ENCODE peak calls at places on chromosomes 13 and 19, in five cellular contexts. C is OCI-LY7, P is left ventricle myocardium inferior, A is AG04450, F is uterus. T is an unnamed sample.

GRCh38 chr13:87671031-87671823 is at the start of gene SLITRK5:
- DNase-seq in C (peak; percentile 93), P (peak; percentile 67), A (no peak), F (no peak), T (peak; percentile 53)

GRCh38 chr13:82747948-82748347 is 1134.3 kb downstream of the SLITRK1 start:
- DNase-seq in C (no peak), P (no peak), A (peak; percentile 27), F (no peak), T (peak; percentile 36)

GRCh38 chr13:83798731-83799130 is 83.5 kb downstream of the SLITRK1 start:
- DNase-seq in C (no peak), P (no peak), A (no peak), F (no peak), T (peak; percentile 64)

GRCh38 chr19:41030651-41031050 is 39.6 kb downstream of the CYP2B6 start:
- DNase-seq in C (no peak), P (no peak), A (no peak), F (no peak), T (no peak)

GRCh38 chr19:49613374-49613773 is 22.4 kb downstream of the PRR12 start:
- DNase-seq in C (no peak), P (no peak), A (no peak), F (no peak), T (no peak)

GRCh38 chr13:42495751-42496150 is 78.2 kb upstream of the TNFSF11 start:
- DNase-seq in C (no peak), P (no peak), A (no peak), F (no peak), T (no peak)

GRCh38 chr13:105084931-105085330 is 1450.5 kb downstream of the EFNB2 start:
- DNase-seq in C (no peak), P (no peak), A (no peak), F (no peak), T (no peak)

GRCh38 chr19:5985098-5985783 is 7.3 kb upstream of the RANBP3 start:
- DNase-seq in C (no peak), P (no peak), A (no peak), F (no peak), T (peak; percentile 82)

GRCh38 chr13:101152184-101152583 is 264.1 kb downstream of the NALCN start:
- DNase-seq in C (no peak), P (no peak), A (no peak), F (no peak), T (no peak)

GRCh38 chr13:73913043-73913740 is 221.0 kb downstream of the KLF12 start:
- DNase-seq in C (no peak), P (no peak), A (no peak), F (no peak), T (peak; percentile 46)

GRCh38 chr19:48418317-48419064 is 25.0 kb downstream of the GRIN2D start:
- DNase-seq in C (no peak), P (no peak), A (no peak), F (no peak), T (no peak)

GRCh38 chr19:757811-758668 is 7.1 kb downstream of the MISP start:
- DNase-seq in C (no peak), P (no peak), A (no peak), F (no peak), T (no peak)

GRCh38 chr19:10565028-10565566 is 713 bp downstream of the KRI1 start:
- DNase-seq in C (peak; percentile 82), P (no peak), A (no peak), F (no peak), T (peak; percentile 32)

DNA sequence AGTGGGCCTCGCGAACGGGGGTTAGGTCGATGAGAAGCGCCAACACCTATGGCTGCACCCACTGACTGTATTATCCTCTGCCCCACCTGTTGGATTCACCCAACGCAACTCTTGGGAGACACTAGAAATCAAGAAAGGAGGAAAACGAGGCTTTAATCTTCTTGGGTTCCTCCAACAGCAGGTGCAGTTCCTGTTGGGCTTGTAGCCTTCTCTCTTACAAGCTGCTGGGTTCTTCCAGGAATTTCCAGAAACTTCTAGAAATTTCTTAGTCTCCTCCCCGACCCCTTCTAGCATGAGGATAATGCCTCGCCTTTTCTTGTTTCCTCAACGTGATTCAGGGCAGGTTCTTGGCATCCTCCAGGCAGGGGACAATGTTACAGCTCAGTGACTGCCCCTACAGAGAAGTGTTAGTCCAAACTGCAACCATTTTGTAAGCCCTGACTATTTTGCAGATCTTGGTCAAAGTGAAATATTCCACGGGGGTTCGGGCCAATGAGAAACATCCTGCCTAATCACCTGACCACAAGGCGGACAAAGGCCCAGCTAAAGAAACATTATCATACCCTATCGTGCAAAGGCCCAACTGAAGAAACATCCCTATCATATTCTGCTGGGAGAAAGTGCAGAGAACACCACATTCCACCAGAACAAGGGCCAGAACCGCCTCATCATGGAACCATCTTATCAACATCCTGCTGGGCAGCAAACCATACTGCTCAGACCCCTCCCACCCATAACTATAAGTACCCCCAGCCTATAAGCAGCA is 598 bp upstream of the PNMA8A start:
- DNase-seq in C (no peak), P (no peak), A (no peak), F (no peak), T (no peak)
- H3K4me3 ChIP-seq in C (no peak overlapping the region), P (peak overlapping the region; percentile 69), A (peak overlapping the region; percentile 53), F (peak overlapping the region; percentile 46), T (peak overlapping the region; percentile 39)

GRCh38 chr19:43820861-43821215 is 6.3 kb upstream of the ZNF283 start:
- DNase-seq in C (no peak), P (no peak), A (no peak), F (no peak), T (no peak)
- H3K4me3 ChIP-seq in C (no peak overlapping the region), P (peak overlapping the region; percentile 70), A (peak overlapping the region; percentile 70), F (peak overlapping the region; percentile 11), T (peak overlapping the region; percentile 58)

GRCh38 chr13:32962342-32962741 is 53.9 kb upstream of the KL start:
- DNase-seq in C (no peak), P (no peak), A (no peak), F (no peak), T (no peak)

GRCh38 chr13:32951580-32951979 is 64.6 kb upstream of the KL start:
- DNase-seq in C (no peak), P (no peak), A (no peak), F (no peak), T (no peak)

GRCh38 chr13:32961724-32962123 is 54.5 kb upstream of the KL start:
- DNase-seq in C (no peak), P (no peak), A (no peak), F (no peak), T (no peak)

GRCh38 chr13:32955881-32956594 is 60.2 kb upstream of the KL start:
- DNase-seq in C (no peak), P (no peak), A (no peak), F (no peak), T (no peak)

DNA sequence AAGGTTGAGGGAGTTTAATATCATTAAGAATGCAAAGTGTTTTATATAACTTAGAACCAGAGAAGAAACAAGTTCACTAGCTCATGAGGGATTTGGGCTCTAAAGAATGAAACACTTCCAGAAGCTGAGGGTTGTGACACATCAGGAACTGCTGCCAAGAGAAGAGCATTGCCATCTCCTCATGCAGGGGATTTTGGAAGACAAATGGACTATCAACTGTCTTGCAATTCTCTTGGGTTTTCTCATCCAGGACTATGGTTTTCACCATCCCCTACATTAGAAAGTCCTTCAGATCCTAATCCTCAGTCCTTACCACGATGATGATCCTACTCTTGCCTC is 59.7 kb upstream of the KL start:
- DNase-seq in C (no peak), P (no peak), A (no peak), F (no peak), T (no peak)
- H3K4me3 ChIP-seq in C (no peak overlapping the region), P (no peak overlapping the region), A (no peak overlapping the region), F (no peak overlapping the region), T (no peak overlapping the region)

GRCh38 chr19:39265321-39265916 is 2.8 kb upstream of the IFNL2 start:
- DNase-seq in C (no peak), P (no peak), A (no peak), F (no peak), T (no peak)

GRCh38 chr19:39262496-39262895 is 5.7 kb upstream of the IFNL2 start:
- DNase-seq in C (no peak), P (no peak), A (no peak), F (no peak), T (no peak)

GRCh38 chr19:39261704-39262103 is 6.5 kb upstream of the IFNL2 start:
- DNase-seq in C (no peak), P (no peak), A (no peak), F (no peak), T (no peak)

GRCh38 chr19:39263912-39264305 is 4.3 kb upstream of the IFNL2 start:
- DNase-seq in C (no peak), P (no peak), A (no peak), F (no peak), T (no peak)

DNA sequence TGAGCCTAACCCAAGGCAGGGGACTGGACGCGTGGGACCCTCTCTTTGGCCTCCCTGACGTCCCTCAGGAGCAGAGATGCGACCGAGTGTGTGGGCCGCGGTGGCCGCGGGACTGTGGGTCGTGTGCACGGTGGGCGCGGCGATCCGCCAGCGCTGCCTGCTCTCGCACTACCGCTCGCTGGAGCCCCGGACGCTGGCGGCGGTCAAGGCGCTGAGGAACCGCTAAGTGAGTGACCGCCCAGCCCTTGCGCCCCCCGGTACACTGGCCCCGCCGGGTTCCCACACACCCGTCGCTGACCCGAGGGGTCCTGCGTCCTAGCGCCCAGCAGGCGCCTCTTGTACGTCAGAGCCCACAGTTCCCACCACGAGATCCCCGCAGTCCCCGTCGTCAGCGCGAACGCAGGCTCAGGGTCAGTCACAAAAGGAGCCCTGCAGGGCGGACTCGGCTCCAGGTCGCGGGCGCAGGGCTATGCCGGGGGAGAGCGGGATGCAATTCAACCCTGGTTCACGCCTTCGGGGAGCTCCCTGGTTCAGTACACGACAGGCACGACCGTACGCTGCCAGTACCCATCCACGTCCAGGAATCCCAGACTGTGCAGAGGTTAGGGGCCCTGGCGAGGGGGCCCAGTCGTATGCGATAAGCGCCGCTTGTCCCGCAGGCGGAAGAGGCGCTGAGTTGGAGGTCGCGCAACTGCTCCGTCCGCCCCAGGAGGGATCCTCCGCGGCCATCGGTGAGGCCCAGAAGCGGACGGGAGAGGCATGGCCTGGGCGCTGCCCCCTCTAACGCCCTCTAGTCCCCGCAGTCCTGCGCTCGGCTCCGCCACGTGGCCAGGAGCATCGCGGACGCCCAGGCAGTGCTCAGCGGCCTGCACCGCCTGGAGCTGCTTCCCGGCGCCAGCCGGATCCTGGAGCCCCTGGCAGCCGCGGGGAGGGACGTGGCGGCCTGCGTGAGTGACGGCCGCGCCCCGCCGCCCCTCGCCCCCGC is 3.6 kb upstream of the IFNL2 start:
- DNase-seq in C (no peak), P (no peak), A (no peak), F (no peak), T (peak; percentile 9)
- H3K4me3 ChIP-seq in C (no peak overlapping the region), P (no peak overlapping the region), A (no peak overlapping the region), F (no peak overlapping the region), T (no peak overlapping the region)

T was measured in fibroblast of pulmonary artery.